ENCODE peak calls at places on chromosomes 5 and 9, in five cellular contexts. Q, F, R, G and N are unnamed samples.

GRCh38 chr9:1871486-1872181 is 143.5 kb upstream of the SMARCA2 start:
- DNase-seq in Q (no peak), R (peak), F (no peak), G (no peak), N (no peak)

GRCh38 chr5:39580702-39581498 is 156.1 kb upstream of the DAB2 start:
- DNase-seq in G (no peak), R (no peak), F (no peak), Q (no peak), N (no peak)

GRCh38 chr5:12019306-12019705 is 115.1 kb upstream of the CTNND2 start:
- DNase-seq in F (no peak), G (no peak), Q (no peak), R (no peak), N (no peak)

GRCh38 chr5:131581710-131582109 is 53.3 kb downstream of the RAPGEF6 start:
- DNase-seq in R (peak), G (no peak), Q (no peak), F (no peak), N (no peak)

GRCh38 chr9:91839926-91840464 is 110.0 kb downstream of the ROR2 start:
- DNase-seq in R (no peak), G (no peak), F (no peak), Q (no peak), N (no peak)

GRCh38 chr9:91711755-91712591 is 238.1 kb downstream of the ROR2 start:
- DNase-seq in F (no peak), G (no peak), R (no peak), Q (peak), N (no peak)

GRCh38 chr5:43514471-43514815 is 505 bp downstream of the C5orf34 start:
- DNase-seq in G (peak), F (no peak), Q (no peak), R (peak), N (no peak)

GRCh38 chr5:4233671-4234070 is 638.0 kb downstream of the IRX1 start:
- DNase-seq in R (no peak), G (no peak), F (no peak), Q (no peak), N (no peak)

GRCh38 chr9:88342246-88342645 is 46.0 kb upstream of the SPIN1 start:
- DNase-seq in F (no peak), G (no peak), R (no peak), Q (no peak), N (no peak)

GRCh38 chr5:66010476-66010875 is 84.1 kb downstream of the ERBIN start:
- DNase-seq in F (no peak), G (no peak), R (no peak), Q (peak), N (no peak)

GRCh38 chr5:73232266-73233041 is 59.5 kb downstream of the TMEM174 start:
- DNase-seq in G (peak), Q (no peak), R (no peak), F (no peak), N (no peak)

GRCh38 chr9:115341401-115341800 is 223.4 kb upstream of the TNC start:
- DNase-seq in G (no peak), F (no peak), Q (no peak), R (no peak), N (no peak)

GRCh38 chr5:127995556-127995955 is 88.0 kb upstream of the SLC12A2 start:
- DNase-seq in F (no peak), R (no peak), Q (no peak), G (no peak), N (no peak)

GRCh38 chr5:95731571-95732554 is 727 bp downstream of the RHOBTB3 start:
- DNase-seq in Q (no peak), F (no peak), R (peak), G (peak), N (peak)

GRCh38 chr5:140255460-140256157 is 47.3 kb downstream of the PFDN1 start:
- DNase-seq in F (no peak), Q (no peak), G (no peak), R (no peak), N (no peak)

GRCh38 chr9:34206561-34206960 is 27.7 kb downstream of the UBAP1 start:
- DNase-seq in Q (no peak), R (peak), F (no peak), G (no peak), N (no peak)

GRCh38 chr9:21550392-21550791 is 68.3 kb upstream of the IFNE start:
- DNase-seq in Q (no peak), R (no peak), F (no peak), G (no peak), N (no peak)

GRCh38 chr9:21546949-21547348 is 64.8 kb upstream of the IFNE start:
- DNase-seq in F (no peak), Q (no peak), R (no peak), G (no peak), N (no peak)

GRCh38 chr9:21549890-21550289 is 67.8 kb upstream of the IFNE start:
- DNase-seq in F (no peak), Q (no peak), R (no peak), G (no peak), N (no peak)

GRCh38 chr9:21551401-21551800 is 69.3 kb upstream of the IFNE start:
- DNase-seq in R (no peak), F (no peak), Q (no peak), G (no peak), N (no peak)

DNA sequence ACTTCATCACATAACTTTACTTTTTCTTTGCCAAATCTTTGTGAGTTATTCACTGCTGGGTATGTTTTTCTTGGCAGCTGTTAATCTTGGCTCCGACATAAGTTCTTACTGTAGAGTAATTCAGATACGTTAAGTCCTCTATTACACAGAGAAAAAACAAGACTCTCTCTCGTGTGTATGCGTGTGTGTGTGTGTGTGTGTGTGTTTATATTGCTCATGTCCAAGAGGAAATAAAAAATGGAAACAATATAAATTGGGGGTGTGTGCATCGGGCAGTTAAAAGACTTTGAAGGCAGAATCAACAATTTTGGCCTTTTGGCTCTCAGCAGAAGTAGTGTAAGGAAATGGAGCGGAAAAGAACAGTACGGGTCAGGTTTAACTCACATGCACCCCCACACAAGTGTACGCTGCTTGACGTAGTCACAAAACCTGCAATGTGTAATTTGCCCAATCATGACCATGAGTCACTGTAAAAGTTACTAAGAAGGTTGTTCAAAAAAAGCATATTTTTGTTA is 67.2 kb upstream of the IFNE start:
- DNase-seq in Q (no peak), F (no peak), G (no peak), R (no peak), N (no peak)
- TF ChIP-seq ZBTB33 in Q (no peak), F (no peak), G (no peak), R (no peak), N (no peak)

DNA sequence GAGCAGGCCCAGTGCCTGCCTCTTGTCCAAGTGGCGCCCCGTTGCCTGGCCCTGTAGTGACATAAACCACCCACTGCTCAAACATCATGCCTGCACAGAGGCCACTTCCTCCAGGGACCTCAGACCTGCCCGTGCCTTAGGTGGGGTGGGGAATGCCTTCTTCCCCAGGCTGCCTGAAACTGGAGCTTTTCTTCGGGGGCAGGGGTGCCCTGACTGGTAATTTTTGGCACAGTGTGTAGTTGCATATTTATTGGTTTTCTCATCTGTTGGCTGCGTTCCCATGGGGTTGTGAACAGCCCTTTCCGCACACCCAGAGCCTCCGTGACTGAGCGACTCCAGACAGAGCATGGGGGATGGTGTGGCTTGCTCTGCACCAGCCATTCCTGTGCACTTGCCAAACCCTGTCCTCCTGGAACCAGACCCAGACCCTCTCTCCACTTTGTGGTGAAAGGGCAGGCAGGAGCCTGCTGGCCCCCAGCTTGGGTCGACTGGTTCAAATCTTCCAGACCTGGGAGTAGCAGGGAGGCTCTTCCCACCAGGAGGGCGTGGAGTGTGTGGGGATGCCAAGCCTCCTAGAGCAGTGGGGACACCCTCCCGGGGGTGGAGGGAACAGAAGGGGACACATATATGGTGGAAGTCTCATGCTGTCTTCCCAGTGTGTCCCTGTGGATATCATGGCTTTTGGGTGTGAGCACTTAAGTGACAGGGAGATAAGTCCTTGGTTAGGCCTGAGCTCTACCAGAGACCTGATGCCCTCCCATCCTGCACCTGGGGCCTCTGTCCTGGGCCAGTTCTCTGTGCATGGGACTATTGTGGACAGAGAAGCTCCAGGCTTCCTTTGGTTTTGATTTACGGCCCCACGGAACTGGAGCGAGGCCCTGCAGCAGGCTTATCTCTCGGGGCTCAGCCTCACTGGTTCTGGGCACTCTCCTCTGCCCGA is 39.6 kb downstream of the WNK2 start:
- DNase-seq in R (no peak), F (peak), Q (no peak), G (peak), N (no peak)
- TF ChIP-seq ZBTB33 in R (no peak), F (peak), Q (no peak), G (no peak), N (no peak)

GRCh38 chr5:5638193-5638592 is 215.7 kb downstream of the ICE1 start:
- DNase-seq in Q (no peak), F (no peak), R (no peak), G (peak), N (no peak)
- TF ChIP-seq ZBTB33 in Q (no peak), F (no peak), R (no peak), G (no peak), N (no peak)

GRCh38 chr9:18721267-18722079 is 247.5 kb downstream of the ADAMTSL1 start:
- DNase-seq in R (no peak), G (no peak), Q (no peak), F (no peak), N (no peak)
- TF ChIP-seq ZBTB33 in R (no peak), G (no peak), Q (no peak), F (no peak), N (no peak)

GRCh38 chr9:14670718-14671117 is 22.5 kb downstream of the ZDHHC21 start:
- DNase-seq in G (no peak), F (no peak), Q (no peak), R (no peak), N (no peak)
- TF ChIP-seq ZBTB33 in G (no peak), F (no peak), Q (no peak), R (no peak), N (no peak)

GRCh38 chr5:97096096-97096648 is 46.2 kb downstream of the LIX1 start:
- DNase-seq in R (no peak), Q (no peak), F (no peak), G (no peak), N (no peak)
- TF ChIP-seq ZBTB33 in R (no peak), Q (no peak), F (no peak), G (no peak), N (no peak)

DNA sequence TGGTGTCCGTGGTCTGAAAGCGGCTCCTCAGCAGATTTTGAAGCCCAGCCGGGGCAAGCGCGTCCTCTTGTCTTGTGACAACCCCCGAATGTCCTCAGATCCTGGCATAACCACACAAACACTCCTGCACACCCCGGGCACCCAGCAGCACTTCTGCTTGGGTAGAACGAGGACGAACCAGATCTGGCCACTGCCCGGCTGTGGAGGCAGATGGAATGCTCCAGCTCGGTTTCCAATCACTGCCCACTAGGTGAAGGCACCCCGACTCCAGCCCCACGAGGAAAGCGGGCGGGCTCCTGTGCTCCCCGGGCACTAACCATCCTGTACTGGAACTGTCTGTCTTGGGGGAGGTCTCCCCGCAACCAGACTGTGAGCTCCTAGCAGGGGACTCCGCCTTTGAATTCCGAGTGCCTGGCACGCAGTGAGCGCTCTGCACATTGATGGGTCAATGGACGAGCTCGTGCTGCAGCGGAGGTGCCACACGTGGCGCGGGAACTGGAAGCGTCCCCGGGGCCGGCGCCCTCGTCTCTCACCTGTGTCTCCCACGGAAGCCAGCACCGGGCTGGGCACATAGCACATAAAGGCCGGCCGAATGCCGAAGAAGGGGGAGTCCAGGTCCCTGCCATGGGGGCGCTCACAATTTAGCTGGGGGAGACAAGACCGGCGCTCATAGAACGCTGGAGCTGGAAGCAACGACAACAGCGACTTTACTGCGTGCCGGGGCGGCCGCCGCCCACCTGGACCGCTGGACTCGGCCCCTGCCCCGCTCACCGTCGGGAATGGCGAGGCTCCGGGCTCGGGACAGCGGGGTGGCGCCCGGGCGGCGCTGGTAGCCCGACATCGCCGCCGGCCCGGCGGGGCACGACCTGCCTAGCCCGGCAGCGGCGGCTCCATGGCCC is 608 bp downstream of the ENTR1 start:
- DNase-seq in G (peak), Q (no peak), R (peak), F (no peak), N (peak)
- TF ChIP-seq ZBTB33 in G (no peak), Q (no peak), R (no peak), F (no peak), N (no peak)

DNA sequence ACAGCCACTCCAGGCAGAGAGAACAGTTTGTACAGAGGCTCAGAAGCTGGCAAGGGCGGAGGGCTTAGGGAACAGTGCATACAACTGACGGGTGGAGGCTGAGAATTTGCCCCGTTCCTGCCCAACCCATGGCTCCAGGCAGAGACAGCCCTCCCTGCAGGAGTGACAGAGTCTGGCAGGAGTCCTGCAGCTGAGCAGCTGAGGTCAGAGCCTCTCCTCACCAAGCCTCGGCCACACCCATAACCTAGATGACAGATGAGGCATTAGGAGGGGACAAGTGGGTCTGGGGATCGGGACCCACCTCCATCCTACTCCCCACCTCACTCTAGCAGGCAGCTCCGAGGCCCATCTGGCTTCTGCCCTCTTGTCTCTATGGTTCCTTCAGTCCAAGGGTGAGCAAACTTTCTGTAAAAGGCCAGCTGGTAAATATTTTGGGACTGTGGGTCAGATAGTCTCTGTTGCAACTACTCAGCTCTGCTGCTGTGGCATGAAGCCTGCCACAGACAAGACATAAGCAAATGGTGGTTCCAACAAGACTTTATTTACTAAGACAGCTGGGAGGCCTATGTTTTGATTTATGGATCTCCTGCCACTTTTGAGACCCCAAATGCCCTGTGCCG is 83.6 kb downstream of the SH3TC2 start:
- DNase-seq in G (no peak), Q (no peak), F (no peak), R (no peak), N (no peak)
- TF ChIP-seq ZBTB33 in G (no peak), Q (no peak), F (no peak), R (no peak), N (no peak)